ENCODE peak calls at places on chromosomes 4 and X, in four cellular contexts. One of them, this sample, is unnamed.

GRCh38 chr4:183268556-183268955 is 51.5 kb downstream of the CLDN22 start:
- DNase-seq in EL: no peak
- DNase-seq in sciatic nerve: no peak
- DNase-seq in NCI-H2081: no peak
- DNase-seq in this sample: no peak

GRCh38 chr4:3483471-3483921 is 20.4 kb downstream of the DOK7 start:
- DNase-seq in NCI-H2081: no peak
- DNase-seq in EL: peak
- DNase-seq in sciatic nerve: no peak
- DNase-seq in this sample: peak

GRCh38 chr4:8896071-8896470 is 24.4 kb upstream of the HMX1 start:
- DNase-seq in sciatic nerve: no peak
- DNase-seq in EL: no peak
- DNase-seq in NCI-H2081: no peak
- DNase-seq in this sample: no peak

GRCh38 chrX:18885317-18886004 is 98.5 kb downstream of the PHKA2 start:
- DNase-seq in NCI-H2081: no peak
- DNase-seq in sciatic nerve: no peak
- DNase-seq in EL: no peak
- DNase-seq in this sample: no peak

GRCh38 chr4:159045321-159045720 is 57.6 kb upstream of the RAPGEF2 start:
- DNase-seq in sciatic nerve: no peak
- DNase-seq in NCI-H2081: no peak
- DNase-seq in EL: no peak
- DNase-seq in this sample: no peak

GRCh38 chr4:784401-785331 is 41.3 kb downstream of the CPLX1 start:
- DNase-seq in NCI-H2081: no peak
- DNase-seq in EL: no peak
- DNase-seq in sciatic nerve: peak
- DNase-seq in this sample: no peak

GRCh38 chrX:151983186-151983585 is 8.7 kb upstream of the GABRE start:
- DNase-seq in EL: no peak
- DNase-seq in sciatic nerve: no peak
- DNase-seq in NCI-H2081: no peak
- DNase-seq in this sample: no peak

GRCh38 chrX:54358424-54359211 is 772 bp upstream of the WNK3 start:
- DNase-seq in sciatic nerve: peak
- DNase-seq in NCI-H2081: peak
- DNase-seq in EL: peak
- DNase-seq in this sample: peak

GRCh38 chrX:98523521-98523920 is 1639.8 kb downstream of the RPA4 start:
- DNase-seq in NCI-H2081: no peak
- DNase-seq in sciatic nerve: no peak
- DNase-seq in EL: no peak
- DNase-seq in this sample: no peak

GRCh38 chr4:46441116-46441859 is 51.4 kb upstream of the GABRA2 start:
- DNase-seq in sciatic nerve: no peak
- DNase-seq in EL: no peak
- DNase-seq in NCI-H2081: no peak
- DNase-seq in this sample: no peak

GRCh38 chr4:39976945-39977488 is 694 bp downstream of the PDS5A start:
- DNase-seq in sciatic nerve: peak
- DNase-seq in NCI-H2081: peak
- DNase-seq in EL: no peak
- DNase-seq in this sample: peak

GRCh38 chrX:124504106-124504983 is 158.0 kb downstream of the SH2D1A start:
- DNase-seq in EL: no peak
- DNase-seq in NCI-H2081: no peak
- DNase-seq in sciatic nerve: no peak
- DNase-seq in this sample: peak

GRCh38 chr4:176443117-176443516 is 123.4 kb downstream of the SPCS3 start:
- DNase-seq in EL: peak
- DNase-seq in sciatic nerve: no peak
- DNase-seq in NCI-H2081: no peak
- DNase-seq in this sample: peak

GRCh38 chr4:40423735-40424134 is 88.6 kb downstream of the CHRNA9 start:
- DNase-seq in sciatic nerve: no peak
- DNase-seq in EL: peak
- DNase-seq in NCI-H2081: no peak
- DNase-seq in this sample: peak

GRCh38 chr4:77021614-77022089 is 54.1 kb downstream of the CCNI start:
- DNase-seq in sciatic nerve: no peak
- DNase-seq in EL: peak
- DNase-seq in NCI-H2081: no peak
- DNase-seq in this sample: peak

GRCh38 chr4:150136481-150136880 is 58.2 kb downstream of the DCLK2 start:
- DNase-seq in EL: peak
- DNase-seq in NCI-H2081: no peak
- DNase-seq in sciatic nerve: no peak
- DNase-seq in this sample: no peak

GRCh38 chr4:74499986-74500781 is 55.2 kb downstream of the AREG start:
- DNase-seq in NCI-H2081: no peak
- DNase-seq in sciatic nerve: no peak
- DNase-seq in EL: peak
- DNase-seq in this sample: peak

GRCh38 chrX:1591863-1592127 is 391 bp downstream of the AKAP17A start:
- DNase-seq in EL: no peak
- DNase-seq in sciatic nerve: no peak
- DNase-seq in NCI-H2081: no peak
- DNase-seq in this sample: no peak

GRCh38 chr4:83851261-83852084 is 315.6 kb downstream of the GPAT3 start:
- DNase-seq in EL: peak
- DNase-seq in NCI-H2081: no peak
- DNase-seq in sciatic nerve: no peak
- DNase-seq in this sample: peak

GRCh38 chr4:173666-174314 is 49.5 kb downstream of the ZNF718 start:
- DNase-seq in NCI-H2081: no peak
- DNase-seq in EL: no peak
- DNase-seq in sciatic nerve: no peak
- DNase-seq in this sample: no peak

GRCh38 chr4:40264995-40265909 is 68.4 kb downstream of the RHOH start:
- DNase-seq in EL: peak
- DNase-seq in NCI-H2081: peak
- DNase-seq in sciatic nerve: no peak
- DNase-seq in this sample: no peak

GRCh38 chr4:845233-845835 is 19.4 kb upstream of the CPLX1 start:
- DNase-seq in NCI-H2081: no peak
- DNase-seq in EL: peak
- DNase-seq in sciatic nerve: no peak
- DNase-seq in this sample: peak

GRCh38 chr4:145703850-145704528 is 24.0 kb downstream of the C4orf51 start:
- DNase-seq in sciatic nerve: no peak
- DNase-seq in NCI-H2081: no peak
- DNase-seq in EL: no peak
- DNase-seq in this sample: no peak

GRCh38 chrX:129318375-129318774 is 204.9 kb downstream of the SMARCA1 start:
- DNase-seq in EL: peak
- DNase-seq in sciatic nerve: no peak
- DNase-seq in NCI-H2081: peak
- DNase-seq in this sample: peak

GRCh38 chrX:133258481-133258880 is 40.3 kb upstream of the TFDP3 start:
- DNase-seq in NCI-H2081: no peak
- DNase-seq in EL: no peak
- DNase-seq in sciatic nerve: no peak
- DNase-seq in this sample: no peak

GRCh38 chr4:26267087-26267486 is 53.7 kb upstream of the RBPJ start:
- DNase-seq in NCI-H2081: no peak
- DNase-seq in sciatic nerve: peak
- DNase-seq in EL: no peak
- DNase-seq in this sample: peak

GRCh38 chr4:156294577-156294976 is 340.9 kb upstream of the CTSO start:
- DNase-seq in sciatic nerve: no peak
- DNase-seq in NCI-H2081: peak
- DNase-seq in EL: peak
- DNase-seq in this sample: peak

GRCh38 chrX:120262781-120263719 is 12.4 kb downstream of the ZBTB33 start:
- DNase-seq in sciatic nerve: no peak
- DNase-seq in EL: no peak
- DNase-seq in NCI-H2081: no peak
- DNase-seq in this sample: no peak

GRCh38 chr4:176377705-176378302 is 58.0 kb downstream of the SPCS3 start:
- DNase-seq in sciatic nerve: no peak
- DNase-seq in NCI-H2081: peak
- DNase-seq in EL: peak
- DNase-seq in this sample: no peak

GRCh38 chr4:148435654-148436406 is 6.4 kb downstream of the NR3C2 start:
- DNase-seq in EL: no peak
- DNase-seq in NCI-H2081: no peak
- DNase-seq in sciatic nerve: no peak
- DNase-seq in this sample: no peak

GRCh38 chr4:41120297-41121217 is 93.8 kb downstream of the APBB2 start:
- DNase-seq in sciatic nerve: peak
- DNase-seq in EL: no peak
- DNase-seq in NCI-H2081: no peak
- DNase-seq in this sample: peak

GRCh38 chrX:40132751-40133150 is 35.0 kb upstream of the BCOR start:
- DNase-seq in sciatic nerve: peak
- DNase-seq in NCI-H2081: no peak
- DNase-seq in EL: peak
- DNase-seq in this sample: peak

GRCh38 chr4:186037692-186038658 is 31.0 kb upstream of the TLR3 start:
- DNase-seq in sciatic nerve: no peak
- DNase-seq in EL: peak
- DNase-seq in NCI-H2081: peak
- DNase-seq in this sample: peak

This sample was measured in AG20443.